ENCODE peak calls at places on chromosomes 16 and 17, in four cellular contexts. M is fibroblast of mammary gland, D is astrocyte, G is HFF-Myc. C is an unnamed sample.

GRCh38 chr17:2192367-2193028 is 111.1 kb downstream of the SMG6 start:
- DNase-seq in D (peak), M (peak), G (peak), C (peak)

GRCh38 chr16:72715267-72715666 is 332.7 kb downstream of the ZFHX3 start:
- DNase-seq in G (no peak), D (peak), M (peak), C (no peak)

GRCh38 chr16:67977469-67978227 is 2.7 kb downstream of the DPEP3 start:
- DNase-seq in G (no peak), D (no peak), M (no peak), C (no peak)

GRCh38 chr17:691423-691822 is 23.2 kb downstream of the VPS53 start:
- DNase-seq in M (peak), G (no peak), D (peak), C (no peak)

GRCh38 chr16:30113711-30114333 is 485 bp upstream of the GDPD3 start:
- DNase-seq in D (no peak), M (peak), G (no peak), C (no peak)

GRCh38 chr16:1989826-1990335 is at the start of gene SYNGR3:
- DNase-seq in G (no peak), D (no peak), M (no peak), C (no peak)

GRCh38 chr17:61981323-61981722 is 53.5 kb upstream of the INTS2 start:
- DNase-seq in M (no peak), D (peak), G (no peak), C (no peak)

GRCh38 chr17:74861554-74862107 is 1.9 kb upstream of the GRIN2C start:
- DNase-seq in D (no peak), M (no peak), G (no peak), C (no peak)

GRCh38 chr16:15055141-15056053 is 477 bp downstream of the NTAN1 start:
- DNase-seq in D (no peak), M (peak), G (no peak), C (peak)

GRCh38 chr16:21166561-21166961 is 8.1 kb downstream of the LDAF1 start:
- DNase-seq in D (peak), M (peak), G (no peak), C (no peak)

GRCh38 chr16:11836653-11837244 is 14.6 kb downstream of the RSL1D1 start:
- DNase-seq in D (peak), M (peak), G (peak), C (no peak)

GRCh38 chr17:72287586-72287985 is 166.8 kb downstream of the SOX9 start:
- DNase-seq in D (no peak), G (no peak), M (no peak), C (no peak)

GRCh38 chr17:20010099-20010863 is 1.1 kb downstream of the SPECC1 start:
- DNase-seq in M (peak), G (no peak), D (peak), C (no peak)

GRCh38 chr17:3890082-3890892 is 2.6 kb downstream of the CAMKK1 start:
- DNase-seq in G (peak), D (peak), M (peak), C (no peak)

GRCh38 chr16:86101135-86101911 is 202.4 kb downstream of the IRF8 start:
- DNase-seq in G (no peak), M (no peak), D (no peak), C (no peak)

GRCh38 chr17:71926746-71927398 is 193.9 kb upstream of the SOX9 start:
- DNase-seq in D (peak), G (no peak), M (peak), C (no peak)

GRCh38 chr17:67221062-67221998 is 23.7 kb downstream of the HELZ start:
- DNase-seq in M (peak), D (no peak), G (no peak), C (no peak)

GRCh38 chr17:63647936-63648335 is 25.7 kb downstream of the MAP3K3 start:
- DNase-seq in G (no peak), M (no peak), D (peak), C (no peak)

GRCh38 chr17:58204796-58205195 is 12.3 kb downstream of the EPX start:
- DNase-seq in D (no peak), G (no peak), M (peak), C (no peak)

GRCh38 chr16:3431779-3432219 is 11.5 kb downstream of the ZNF597 start:
- DNase-seq in M (peak), G (no peak), D (peak), C (no peak)

GRCh38 chr16:88560722-88561484 is 9.3 kb upstream of the ZC3H18 start:
- DNase-seq in D (peak), G (no peak), M (peak), C (no peak)

GRCh38 chr16:58510097-58510775 is 5.1 kb upstream of the SETD6 start:
- DNase-seq in G (no peak), M (no peak), D (no peak), C (no peak)

GRCh38 chr16:75754126-75754525 is 27.8 kb upstream of the CPHXL start:
- DNase-seq in D (no peak), M (peak), G (peak), C (no peak)

GRCh38 chr16:20385844-20386832 is 18.4 kb downstream of the PDILT start:
- DNase-seq in M (peak), D (no peak), G (peak), C (peak)

GRCh38 chr17:44501866-44502265 is 1.3 kb downstream of the GPATCH8 start:
- DNase-seq in G (no peak), M (peak), D (peak), C (no peak)

GRCh38 chr16:27879601-27880247 is 183.8 kb downstream of the GSG1L start:
- DNase-seq in M (no peak), G (no peak), D (no peak), C (no peak)

GRCh38 chr17:62043140-62043539 is 21.9 kb downstream of the MED13 start:
- DNase-seq in G (no peak), D (no peak), M (no peak), C (no peak)

GRCh38 chr17:83137523-83137922 is 58.1 kb downstream of the METRNL start:
- DNase-seq in G (no peak), D (no peak), M (no peak), C (no peak)

GRCh38 chr17:60145006-60145935 is 4.5 kb upstream of the CA4 start:
- DNase-seq in M (no peak), G (no peak), D (no peak), C (no peak)

GRCh38 chr17:75832652-75833400 is 11.4 kb downstream of the UNC13D start:
- DNase-seq in M (no peak), D (no peak), G (no peak), C (peak)

GRCh38 chr16:82157836-82158235 is 12.2 kb downstream of the MPHOSPH6 start:
- DNase-seq in M (no peak), G (no peak), D (no peak), C (no peak)

GRCh38 chr17:54903375-54903774 is 2.7 kb downstream of the TOM1L1 start:
- DNase-seq in M (peak), D (peak), G (no peak), C (no peak)

GRCh38 chr16:50173318-50173717 is 20.2 kb downstream of the TENT4B start:
- DNase-seq in D (no peak), M (no peak), G (no peak), C (no peak)

GRCh38 chr16:57648590-57649442 is 19.3 kb upstream of the ADGRG3 start:
- DNase-seq in M (peak), D (no peak), G (peak), C (peak)

GRCh38 chr17:9729034-9729650 is 62.2 kb downstream of the DHRS7C start:
- DNase-seq in G (peak), D (peak), M (peak), C (peak)

DNA sequence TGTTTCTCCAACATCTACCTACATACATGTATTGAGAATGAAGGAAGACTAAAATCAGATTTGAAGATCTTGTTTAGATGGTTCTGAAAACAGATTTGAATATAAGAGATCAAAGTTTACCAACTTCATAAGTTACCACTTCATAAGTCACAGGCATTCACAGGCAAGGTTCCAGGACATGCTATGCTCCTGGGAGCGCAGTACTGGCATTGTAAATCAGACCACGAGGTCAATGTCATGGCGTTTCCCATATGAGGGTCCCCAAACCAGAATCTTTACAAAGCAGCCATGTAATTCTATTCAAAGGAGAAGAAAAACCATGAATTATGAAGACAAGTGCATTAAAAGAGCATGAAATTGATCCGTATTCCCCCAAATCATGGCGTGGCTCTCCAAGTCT is 3.0 kb downstream of the CDH11 start:
- DNase-seq in M (no peak), G (no peak), D (no peak), C (no peak)
- H3K4me3 ChIP-seq in M (peak), G (peak), D (peak), C (no peak)

DNA sequence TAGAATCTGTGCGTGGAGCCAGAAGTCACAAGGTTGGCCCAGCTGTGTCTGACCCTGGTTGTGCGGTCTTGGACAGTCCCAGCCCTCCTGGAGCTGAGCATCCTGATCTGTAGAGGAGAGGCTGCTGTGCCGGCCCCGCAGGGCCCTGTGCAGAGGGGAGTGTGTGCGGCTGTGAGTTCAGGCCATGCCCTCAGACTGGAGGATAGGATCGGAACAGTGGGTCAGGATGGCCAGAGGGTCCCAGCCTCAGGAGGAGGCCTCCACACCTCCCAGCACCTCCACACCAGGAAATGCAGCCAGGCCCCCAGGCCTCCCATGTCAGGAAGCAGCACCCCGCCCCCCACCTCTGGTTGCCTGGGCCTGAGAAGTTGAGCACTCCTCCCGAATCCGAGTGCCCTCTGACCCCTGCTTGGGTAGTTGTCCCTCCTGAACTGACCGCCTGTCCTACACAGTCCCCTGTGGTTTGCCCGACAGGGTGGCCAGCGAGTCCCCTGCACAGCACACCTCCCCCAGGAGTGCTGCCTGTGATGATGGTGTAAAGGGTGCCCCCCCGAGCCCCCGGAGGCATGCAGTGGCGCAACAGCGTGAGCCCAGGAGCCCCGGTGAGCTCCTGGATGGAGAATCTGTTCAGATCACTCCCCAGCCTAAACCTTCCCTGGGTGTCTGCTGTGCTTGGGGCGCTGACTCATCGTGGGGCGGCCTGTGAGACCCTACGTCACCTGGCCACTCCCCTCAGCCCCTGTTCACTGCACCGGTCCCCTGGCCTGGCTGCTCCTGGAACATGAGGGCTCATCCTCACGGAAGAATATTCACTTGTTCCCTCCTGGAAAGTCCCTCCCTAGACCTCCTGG is 285.2 kb downstream of the SEC14L1 start:
- DNase-seq in D (peak), G (no peak), M (peak), C (no peak)
- H3K4me3 ChIP-seq in D (no peak), G (peak), M (no peak), C (no peak)

GRCh38 chr17:68600881-68601564 is at the start of gene FAM20A:
- DNase-seq in D (no peak), G (no peak), M (no peak), C (no peak)

GRCh38 chr17:68598545-68598961 is 2.6 kb downstream of the FAM20A start:
- DNase-seq in D (no peak), G (no peak), M (no peak), C (no peak)

GRCh38 chr17:68600123-68600880 is 865 bp downstream of the FAM20A start:
- DNase-seq in G (no peak), M (no peak), D (no peak), C (no peak)

GRCh38 chr17:68599091-68599872 is 1.9 kb downstream of the FAM20A start:
- DNase-seq in D (no peak), G (no peak), M (peak), C (no peak)

DNA sequence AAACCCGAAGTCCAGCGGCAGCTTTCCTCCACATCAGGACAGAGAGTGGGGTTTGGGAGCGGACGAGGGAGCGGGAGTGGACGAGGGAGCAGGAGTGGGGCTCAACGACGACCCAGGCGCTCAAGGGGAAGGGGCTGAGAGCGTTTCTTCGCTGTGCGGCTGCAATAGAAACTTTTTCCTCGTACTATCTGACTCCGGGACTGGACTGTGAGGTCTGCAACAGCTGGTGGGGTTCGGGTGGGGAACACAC is 1.4 kb downstream of the FAM20A start:
- DNase-seq in G (no peak), D (no peak), M (no peak), C (no peak)
- H3K4me3 ChIP-seq in G (peak), D (no peak), M (peak), C (no peak)

GRCh38 chr16:154223-155030 is 2.0 kb downstream of the HBZ start:
- DNase-seq in D (peak), M (peak), G (no peak), C (no peak)
- H3K4me3 ChIP-seq in D (peak), M (peak), G (peak), C (no peak)

GRCh38 chr17:76867578-76868175 is 527 bp upstream of the MGAT5B start:
- DNase-seq in M (peak), G (no peak), D (peak), C (peak)
- H3K4me3 ChIP-seq in M (no peak), G (no peak), D (peak), C (peak)

DNA sequence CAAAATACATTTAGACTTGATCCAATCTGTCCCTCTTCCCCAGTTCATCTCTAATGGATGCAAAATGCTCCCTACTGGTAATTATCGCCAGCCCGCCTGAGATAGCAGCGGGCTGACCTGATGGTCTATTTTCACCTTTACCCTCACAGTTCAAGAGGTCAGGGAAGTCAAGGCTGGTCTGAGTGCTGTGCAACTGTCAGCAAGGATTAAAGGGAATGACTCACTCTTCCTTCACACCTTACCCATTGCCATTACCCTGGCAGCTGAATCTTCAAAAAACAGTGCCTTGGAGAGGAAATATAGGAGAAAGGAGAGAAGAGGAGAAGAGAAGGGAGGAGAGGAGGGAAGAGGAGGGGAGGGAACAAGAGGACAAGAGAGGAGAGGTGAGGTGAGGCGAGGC is 36.3 kb downstream of the GRB7 start:
- DNase-seq in G (no peak), D (no peak), M (no peak), C (no peak)
- H3K4me3 ChIP-seq in G (no peak), D (no peak), M (no peak), C (no peak)

DNA sequence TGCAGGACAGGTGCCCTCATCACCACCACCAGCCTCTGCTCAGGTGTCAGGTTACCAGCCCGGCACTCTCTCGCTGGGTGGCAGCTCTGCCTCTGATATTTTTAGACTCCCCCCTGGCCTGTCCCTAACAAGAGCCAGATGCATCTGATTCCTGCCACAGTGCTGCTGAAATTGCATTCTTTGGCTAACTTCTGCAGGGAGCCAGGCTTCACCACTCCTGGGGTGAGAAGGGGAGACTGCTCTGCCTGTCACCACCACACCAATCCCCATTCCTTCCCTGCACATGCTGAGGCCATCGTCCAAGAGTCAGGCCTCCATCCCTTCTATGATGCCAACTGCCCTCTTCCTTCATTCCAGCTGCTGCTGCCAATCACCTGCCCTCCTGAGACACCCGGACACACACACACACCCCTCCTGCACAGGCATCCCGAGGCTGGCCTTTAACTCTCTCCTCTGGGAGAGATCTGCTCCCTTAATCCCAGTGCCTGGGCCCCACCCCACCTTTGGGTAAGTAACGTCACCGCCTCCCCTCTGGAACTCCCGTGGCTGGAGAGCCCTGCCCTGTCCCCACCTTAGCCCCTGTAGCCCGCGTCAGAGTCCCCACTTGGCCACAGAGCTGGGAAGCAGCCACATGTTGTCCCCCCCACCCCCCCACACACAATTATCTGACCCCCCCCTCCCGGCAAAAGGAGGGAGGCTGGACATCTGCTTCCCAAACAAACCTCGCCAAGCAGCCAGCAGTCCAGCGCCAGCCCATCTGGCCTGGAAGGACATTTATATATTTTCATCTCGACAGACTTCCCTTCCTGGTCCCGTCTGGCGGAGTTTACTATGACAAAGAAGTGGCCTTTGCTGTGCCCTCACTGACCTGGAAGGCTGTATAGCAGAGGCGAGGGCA is 2.8 kb downstream of the EMP2 start:
- DNase-seq in G (no peak), M (no peak), D (no peak), C (no peak)
- H3K4me3 ChIP-seq in G (peak), M (no peak), D (no peak), C (no peak)

C was measured in Jurkat, Clone E6-1.